ENCODE peak calls at places on chromosomes 7 and 10, in eight cellular contexts. N is astrocyte, H is hepatocyte, K is neural progenitor cell, G is GM12878, O is mammary epithelial cell, L is fibroblast of lung, M is HepG2. E is an unnamed sample. For H3K36me3 and H3K27me3, the result is how much of the 10 kb centered on the place peaks cover.

GRCh38 chr10:86688398-86688921 is 20.1 kb downstream of the LDB3 start:
- DNase-seq in N (peak), H (peak), K (peak), G (no peak), O (peak), L (peak), M (peak), E (peak)

GRCh38 chr7:50595538-50596102 is 30.4 kb upstream of the DDC start:
- DNase-seq in N (peak), H (peak), K (peak), G (no peak), O (peak), L (peak), M (peak), E (peak)

GRCh38 chr7:121016976-121017375 is 28.5 kb downstream of the CPED1 start:
- DNase-seq in N (peak), H (no peak), K (no peak), G (no peak), O (no peak), L (peak), M (no peak), E (no peak)

GRCh38 chr10:19654576-19654975 is 161.7 kb upstream of the PLXDC2 start:
- DNase-seq in N (peak), H (peak), K (no peak), G (no peak), O (peak), L (peak), M (no peak), E (no peak)

GRCh38 chr7:94848992-94849576 is 58.3 kb upstream of the PPP1R9A start:
- DNase-seq in N (no peak), H (no peak), K (no peak), G (no peak), O (no peak), L (no peak), M (no peak), E (no peak)

GRCh38 chr10:26391701-26392695 is 46.1 kb upstream of the APBB1IP start:
- DNase-seq in N (no peak), H (no peak), K (peak), G (no peak), O (no peak), L (no peak), M (no peak), E (no peak)

GRCh38 chr7:44772440-44772839 is 23.8 kb downstream of the ZMIZ2 start:
- DNase-seq in N (no peak), H (no peak), K (no peak), G (no peak), O (no peak), L (no peak), M (no peak), E (no peak)

GRCh38 chr7:44990520-44991023 is 9.4 kb upstream of the CCM2 start:
- DNase-seq in N (peak), H (no peak), K (no peak), G (no peak), O (peak), L (peak), M (no peak), E (peak)

GRCh38 chr10:119289227-119289925 is 82.0 kb downstream of the GRK5 start:
- DNase-seq in N (no peak), H (no peak), K (no peak), G (no peak), O (no peak), L (no peak), M (no peak), E (no peak)

GRCh38 chr7:73715648-73716317 is 3.7 kb downstream of the STX1A start:
- DNase-seq in N (peak), H (peak), K (no peak), G (no peak), O (peak), L (peak), M (peak), E (peak)

GRCh38 chr10:5466451-5466996 is 32.8 kb downstream of the CALML5 start:
- DNase-seq in N (peak), H (peak), K (peak), G (no peak), O (peak), L (peak), M (peak), E (no peak)

GRCh38 chr7:5360971-5361370 is 62.7 kb downstream of the TNRC18 start:
- DNase-seq in N (no peak), H (no peak), K (no peak), G (no peak), O (no peak), L (no peak), M (no peak), E (no peak)

GRCh38 chr7:5360451-5360850 is 63.2 kb downstream of the TNRC18 start:
- DNase-seq in N (no peak), H (no peak), K (no peak), G (no peak), O (no peak), L (no peak), M (no peak), E (no peak)

GRCh38 chr7:5357951-5358350 is 65.7 kb downstream of the TNRC18 start:
- DNase-seq in N (peak), H (no peak), K (no peak), G (no peak), O (no peak), L (peak), M (no peak), E (no peak)

GRCh38 chr7:5361446-5362155 is 62.0 kb downstream of the TNRC18 start:
- DNase-seq in N (no peak), H (no peak), K (no peak), G (no peak), O (no peak), L (no peak), M (no peak), E (no peak)

DNA sequence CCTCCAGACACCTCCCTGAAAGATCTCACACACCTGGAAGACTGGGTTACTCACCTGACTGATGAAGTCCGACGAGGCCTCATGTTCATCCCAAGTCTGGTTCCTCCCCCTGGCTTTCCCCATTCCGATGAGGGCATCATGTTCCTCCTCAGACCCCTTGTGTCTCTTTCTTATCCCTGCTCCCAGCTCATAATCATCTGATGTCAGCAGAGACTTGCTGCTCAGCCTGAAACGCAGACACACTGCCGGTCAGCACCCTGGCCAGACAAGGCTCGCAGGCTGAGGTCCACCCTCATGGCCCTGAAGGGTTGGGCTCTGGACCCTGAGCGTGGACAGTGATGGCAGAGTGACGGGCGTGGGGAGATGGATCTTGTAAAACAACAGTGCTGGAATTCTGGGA is 64.3 kb downstream of the TNRC18 start:
- DNase-seq in N (no peak), H (no peak), K (no peak), G (no peak), O (no peak), L (no peak), M (no peak), E (no peak)
- H3K36me3 ChIP-seq in N (under half), H (under half), K (under half), G (under half), O (under half), L (under half), M (half or more), E (half or more)

DNA sequence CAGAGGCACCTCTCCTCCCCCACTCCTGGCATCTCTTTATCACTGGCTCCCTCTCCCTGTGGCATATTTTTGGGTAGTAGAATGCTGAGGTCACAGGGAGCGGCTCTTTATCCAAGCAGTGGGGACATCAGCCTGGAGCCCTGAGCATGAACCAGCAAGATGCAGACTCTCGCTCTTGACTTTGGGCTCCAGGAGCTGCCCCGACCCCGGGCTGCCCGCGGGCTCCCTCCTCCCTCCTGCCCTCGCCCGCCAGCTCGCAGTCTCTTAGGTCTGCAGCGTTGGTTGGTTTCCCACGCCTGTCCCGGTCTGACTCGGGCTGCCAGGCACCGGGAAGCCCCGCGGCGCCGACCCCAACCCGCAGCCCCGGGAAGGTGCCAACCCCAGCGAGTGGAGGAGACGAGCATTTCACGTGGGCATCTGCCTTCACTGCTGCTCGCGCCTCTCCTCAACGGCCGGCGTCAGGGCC is 1.3 kb downstream of the INSYN2A start:
- DNase-seq in N (no peak), H (no peak), K (peak), G (no peak), O (no peak), L (peak), M (no peak), E (no peak)
- H3K27me3 ChIP-seq in N (under half), H (half or more), K (half or more), G (under half), O (under half), L (under half), M (under half), E (under half)

GRCh38 chr7:128167316-128167691 is 73.8 kb upstream of the LEP start:
- DNase-seq in N (peak), H (peak), K (peak), G (no peak), O (peak), L (peak), M (no peak), E (peak)

GRCh38 chr7:128166603-128167315 is 74.3 kb upstream of the LEP start:
- DNase-seq in N (no peak), H (peak), K (peak), G (no peak), O (peak), L (peak), M (no peak), E (no peak)

GRCh38 chr7:128168667-128169210 is 72.3 kb upstream of the LEP start:
- DNase-seq in N (peak), H (peak), K (peak), G (no peak), O (peak), L (peak), M (no peak), E (peak)

GRCh38 chr7:128165927-128166420 is 75.1 kb upstream of the LEP start:
- DNase-seq in N (no peak), H (no peak), K (no peak), G (no peak), O (no peak), L (no peak), M (no peak), E (no peak)

DNA sequence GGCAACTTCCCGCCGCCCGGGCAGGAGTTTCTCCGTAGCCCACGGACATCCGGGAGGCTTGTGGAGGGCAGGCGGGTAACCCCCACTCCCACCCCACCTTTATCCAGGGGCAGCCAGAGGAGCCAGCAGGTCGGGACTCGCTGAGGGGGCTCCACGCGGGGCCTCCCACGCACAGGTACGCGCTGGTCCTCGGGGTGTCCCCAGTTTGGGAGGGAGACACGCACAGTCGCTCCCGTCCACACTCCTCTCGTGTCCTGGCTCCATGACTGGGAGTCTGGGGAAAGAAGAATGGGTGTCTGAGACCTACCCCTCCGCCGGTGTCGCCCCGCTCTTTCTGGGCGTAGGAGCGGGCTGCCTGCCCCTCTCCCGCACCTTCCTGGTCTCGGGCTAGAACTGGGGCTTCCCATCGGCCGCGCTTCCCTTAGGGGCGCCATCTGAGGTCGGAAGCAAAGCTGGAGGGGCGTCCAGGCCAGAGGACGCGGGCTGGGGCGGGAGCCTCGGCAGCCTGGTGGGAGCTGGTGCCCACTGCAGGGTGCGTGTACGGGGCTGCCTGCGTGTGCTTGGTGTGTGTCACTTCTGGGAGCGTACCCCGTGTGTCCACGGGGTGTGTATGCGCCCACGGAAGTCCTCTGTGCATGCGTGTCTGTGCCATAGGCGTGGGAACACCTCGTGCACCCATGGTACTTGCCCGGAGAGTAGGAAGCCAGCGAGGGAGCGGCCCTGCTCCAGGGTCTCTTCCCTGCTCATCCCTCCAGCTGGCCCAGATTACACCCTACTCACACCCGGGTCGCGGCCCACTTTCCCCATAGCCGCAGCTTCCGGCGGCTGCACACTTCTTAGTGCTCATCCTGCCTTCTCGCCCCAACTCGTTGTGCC is 73.0 kb upstream of the LEP start:
- DNase-seq in N (no peak), H (no peak), K (peak), G (no peak), O (no peak), L (no peak), M (no peak), E (no peak)
- TF ChIP-seq EZH2 in N (peak), H (peak), K (peak), G (no peak), O (peak), L (peak), M (no peak), E (peak)

GRCh38 chr7:138865843-138866242 is 67.8 kb upstream of the ATP6V0A4 start:
- DNase-seq in N (no peak), H (no peak), K (no peak), G (peak), O (no peak), L (no peak), M (no peak), E (no peak)

GRCh38 chr7:138867744-138868143 is 69.7 kb upstream of the ATP6V0A4 start:
- DNase-seq in N (no peak), H (no peak), K (no peak), G (no peak), O (no peak), L (no peak), M (no peak), E (no peak)

GRCh38 chr7:138863931-138864330 is 65.9 kb upstream of the ATP6V0A4 start:
- DNase-seq in N (no peak), H (no peak), K (no peak), G (no peak), O (no peak), L (no peak), M (no peak), E (no peak)

GRCh38 chr7:138866353-138866752 is 68.4 kb upstream of the ATP6V0A4 start:
- DNase-seq in N (no peak), H (no peak), K (no peak), G (no peak), O (no peak), L (no peak), M (no peak), E (no peak)

DNA sequence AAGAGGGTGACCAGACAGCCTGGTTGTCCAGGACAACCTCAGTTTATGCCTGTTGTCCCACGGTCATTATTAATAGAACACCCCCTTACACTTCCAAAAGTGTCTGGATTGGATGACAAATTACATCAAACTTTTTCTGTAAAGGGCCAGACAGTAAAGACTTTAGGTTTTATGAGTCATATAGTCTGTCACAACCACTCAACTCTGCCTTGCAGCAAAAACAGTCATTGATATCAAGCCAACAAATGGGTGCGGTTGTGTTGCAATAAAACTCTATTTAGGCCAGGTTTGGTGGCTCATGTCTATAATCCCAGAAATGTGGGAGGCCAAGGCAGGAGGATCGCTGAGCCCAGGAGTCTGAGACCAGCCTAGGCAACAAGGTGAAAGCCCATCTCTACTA is 66.7 kb upstream of the ATP6V0A4 start:
- DNase-seq in N (peak), H (no peak), K (no peak), G (no peak), O (peak), L (peak), M (no peak), E (no peak)
- H3K36me3 ChIP-seq in N (under half), H (under half), K (under half), G (under half), O (under half), L (under half), M (under half), E (under half)

DNA sequence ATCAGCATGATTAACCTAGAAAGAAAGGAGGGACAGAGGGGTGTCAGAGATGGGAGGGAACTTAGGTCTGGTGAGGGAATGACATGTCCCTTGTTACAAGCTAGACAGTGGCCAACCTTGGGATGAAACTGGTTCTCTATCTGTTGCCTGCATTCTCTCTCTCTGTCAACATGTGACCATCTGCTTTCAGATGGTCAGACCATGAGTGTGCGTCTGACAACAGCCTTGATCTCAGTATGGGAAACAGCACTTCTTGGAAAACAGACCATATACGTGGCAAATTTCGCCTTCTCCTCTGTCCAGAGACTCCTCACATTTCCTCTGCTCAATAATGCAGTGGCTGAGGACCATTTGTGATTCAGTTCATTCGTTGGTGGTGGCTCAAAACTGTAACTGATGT is 845.9 kb downstream of the TYW1 start:
- DNase-seq in N (no peak), H (no peak), K (no peak), G (no peak), O (no peak), L (no peak), M (no peak), E (no peak)
- H3K27me3 ChIP-seq in N (under half), H (under half), K (under half), G (under half), O (under half), L (under half), M (under half), E (under half)

GRCh38 chr7:151248191-151249033 is at the start of gene SMARCD3:
- DNase-seq in N (peak), H (peak), K (peak), G (no peak), O (peak), L (peak), M (peak), E (peak)

GRCh38 chr7:151246161-151247015 is 2.1 kb downstream of the SMARCD3 start:
- DNase-seq in N (no peak), H (no peak), K (peak), G (no peak), O (no peak), L (no peak), M (no peak), E (no peak)

GRCh38 chr7:151247016-151247580 is 1.4 kb downstream of the SMARCD3 start:
- DNase-seq in N (no peak), H (no peak), K (no peak), G (no peak), O (no peak), L (no peak), M (no peak), E (no peak)

GRCh38 chr7:151249034-151249731 is 689 bp upstream of the SMARCD3 start:
- DNase-seq in N (peak), H (peak), K (peak), G (no peak), O (peak), L (peak), M (no peak), E (peak)

DNA sequence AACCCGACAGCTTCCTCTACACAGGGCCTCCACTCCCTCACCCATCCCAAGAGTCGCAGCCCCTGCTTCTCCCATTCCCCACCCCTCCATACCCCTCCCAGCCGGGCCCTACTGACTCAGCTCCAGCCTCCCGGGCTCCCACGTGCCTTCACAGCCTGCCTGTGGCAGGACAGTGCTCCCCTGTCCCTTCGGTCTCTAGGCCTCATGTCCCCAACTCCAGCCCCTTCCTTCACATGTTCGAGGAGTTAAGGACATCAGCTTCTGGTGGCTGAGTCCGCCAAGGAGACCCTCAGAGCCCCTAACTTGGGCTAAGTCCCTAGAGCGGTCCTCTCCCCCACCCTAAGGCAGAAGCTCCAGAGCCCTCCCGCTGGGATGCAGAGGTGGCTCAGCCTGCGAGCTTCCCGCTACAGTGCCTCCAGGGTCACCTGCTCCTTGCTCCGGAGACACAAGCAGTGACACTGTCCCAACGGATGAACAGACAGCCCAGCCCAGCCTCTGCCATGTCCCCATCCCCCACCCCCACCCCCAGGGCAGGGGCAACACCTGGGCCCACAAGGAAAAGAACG is 800 bp downstream of the SMARCD3 start:
- DNase-seq in N (no peak), H (no peak), K (peak), G (no peak), O (no peak), L (peak), M (no peak), E (no peak)
- TF ChIP-seq EZH2 in N (no peak), H (no peak), K (no peak), G (no peak), O (no peak), L (no peak), M (no peak), E (no peak)

GRCh38 chr7:87213252-87213651 is 6.3 kb downstream of the TMEM243 start:
- DNase-seq in N (no peak), H (no peak), K (no peak), G (no peak), O (no peak), L (no peak), M (no peak), E (no peak)
- H3K36me3 ChIP-seq in N (under half), H (under half), K (under half), G (under half), O (under half), L (under half), M (under half), E (under half)

E was measured in A673.